ENCODE peak calls at places on chromosomes 12 and 14, in eight cellular contexts. C is germinal center; E is stimulated activated CD8-positive, alpha-beta memory T cell treated with anti-CD3 and anti-CD28 coated beads, Interleukin-4, amount 100 ng/mL, for 48 hours; I is H9; F is CD8-positive, alpha-beta memory T cell; U is body of pancreas; G is NCI-H1105 treated with DMSO at 0.1 percent for 48 hours; X is upper lobe of left lung. S is an unnamed sample.
A peak's percentile ranks its signal among the peaks of the same experiment; 100 is the strongest.

GRCh38 chr14:59175404-59175803 is 13.1 kb upstream of the DAAM1 start:
- DNase-seq in X (no peak), E (no peak), F (no peak), I (no peak), U (no peak), G (no peak), C (peak; percentile 30), S (no peak)

GRCh38 chr14:51939211-51939705 is 50.1 kb upstream of the RTRAF start:
- DNase-seq in G (no peak), X (no peak), E (no peak), U (no peak), C (no peak), F (no peak), I (no peak), S (no peak)

GRCh38 chr14:75566321-75566720 is 12.1 kb upstream of the FLVCR2 start:
- DNase-seq in I (no peak), G (no peak), F (peak; percentile 83), E (peak; percentile 85), C (no peak), X (no peak), U (no peak), S (no peak)

GRCh38 chr14:59161571-59162175 is 26.8 kb upstream of the DAAM1 start:
- DNase-seq in E (peak; percentile 30), I (no peak), U (no peak), F (no peak), X (no peak), G (no peak), C (no peak), S (no peak)

GRCh38 chr12:75560167-75560566 is 48.8 kb upstream of the KRR1 start:
- DNase-seq in F (no peak), C (no peak), G (peak; percentile 34), I (no peak), E (no peak), U (no peak), X (no peak), S (peak; percentile 65)

GRCh38 chr12:93245543-93245942 is 132.2 kb upstream of the NUDT4 start:
- DNase-seq in G (no peak), F (peak; percentile 58), C (no peak), E (peak; percentile 32), U (no peak), X (no peak), I (no peak), S (no peak)

GRCh38 chr12:15532364-15532977 is 210.2 kb downstream of the PTPRO start:
- DNase-seq in G (peak; percentile 27), X (peak; percentile 28), E (peak; percentile 43), F (no peak), I (peak; percentile 72), C (peak; percentile 35), U (no peak), S (peak; percentile 52)

GRCh38 chr14:91089958-91090535 is 23.8 kb upstream of the DGLUCY start:
- DNase-seq in U (no peak), I (no peak), F (no peak), X (no peak), E (no peak), C (no peak), G (peak; percentile 84), S (no peak)